ENCODE peak calls at places on chromosomes 5 and 9, in six cellular contexts. R, K, O, Y, V and B are unnamed samples.

GRCh38 chr9:109166771-109167601 is at the start of gene FRRS1L:
- DNase-seq in R (peak), K (no peak), O (no peak), Y (no peak), V (no peak), B (no peak)

GRCh38 chr5:172979778-172980177 is 3.8 kb upstream of the ATP6V0E1 start:
- DNase-seq in R (peak), K (no peak), O (no peak), Y (no peak), V (peak), B (no peak)

GRCh38 chr9:16611001-16611400 is 259.5 kb downstream of the BNC2 start:
- DNase-seq in R (peak), K (no peak), O (no peak), Y (no peak), V (no peak), B (no peak)

GRCh38 chr5:65327582-65327981 is 154.1 kb downstream of the ADAMTS6 start:
- DNase-seq in R (peak), K (no peak), O (no peak), Y (no peak), V (peak), B (no peak)

GRCh38 chr5:144951001-144951400 is 780.3 kb downstream of the KCTD16 start:
- DNase-seq in R (no peak), K (no peak), O (peak), Y (no peak), V (no peak), B (no peak)

GRCh38 chr5:16913187-16913839 is 22.8 kb downstream of the MYO10 start:
- DNase-seq in R (no peak), K (peak), O (peak), Y (no peak), V (peak), B (peak)

GRCh38 chr5:3329427-3329826 is 266.2 kb upstream of the IRX1 start:
- DNase-seq in R (no peak), K (no peak), O (no peak), Y (no peak), V (no peak), B (no peak)

GRCh38 chr5:65483474-65484346 is 2.0 kb upstream of the ADAMTS6 start:
- DNase-seq in R (peak), K (peak), O (peak), Y (no peak), V (peak), B (no peak)

GRCh38 chr9:120904061-120904998 is 22.3 kb downstream of the TRAF1 start:
- DNase-seq in R (no peak), K (no peak), O (no peak), Y (peak), V (no peak), B (no peak)

GRCh38 chr5:67414712-67415111 is 218.1 kb upstream of the CD180 start:
- DNase-seq in R (peak), K (no peak), O (no peak), Y (no peak), V (no peak), B (no peak)

GRCh38 chr5:107542831-107543231 is 127.9 kb downstream of the EFNA5 start:
- DNase-seq in R (peak), K (no peak), O (peak), Y (no peak), V (peak), B (peak)

GRCh38 chr9:137055385-137056364 is 1.8 kb upstream of the ENTPD2 start:
- DNase-seq in R (peak), K (no peak), O (peak), Y (no peak), V (peak), B (peak)

GRCh38 chr9:86434039-86434726 is 80.0 kb upstream of the TUT7 start:
- DNase-seq in R (peak), K (peak), O (peak), Y (no peak), V (peak), B (peak)

GRCh38 chr5:124655943-124656459 is 90.4 kb downstream of the ZNF608 start:
- DNase-seq in R (peak), K (peak), O (peak), Y (no peak), V (peak), B (peak)

GRCh38 chr5:102856374-102856748 is 101.3 kb downstream of the PAM start:
- DNase-seq in R (peak), K (no peak), O (peak), Y (no peak), V (peak), B (no peak)

GRCh38 chr5:7398596-7399260 is 2.8 kb downstream of the ADCY2 start:
- DNase-seq in R (no peak), K (no peak), O (no peak), Y (no peak), V (no peak), B (no peak)

GRCh38 chr9:105295986-105296385 is 51.5 kb downstream of the SLC44A1 start:
- DNase-seq in R (peak), K (no peak), O (peak), Y (no peak), V (no peak), B (no peak)

GRCh38 chr5:56919942-56920662 is 10.7 kb downstream of the SETD9 start:
- DNase-seq in R (no peak), K (no peak), O (no peak), Y (no peak), V (no peak), B (no peak)

GRCh38 chr9:101738566-101739183 is at the start of gene GRIN3A:
- DNase-seq in R (peak), K (no peak), O (no peak), Y (no peak), V (no peak), B (peak)

GRCh38 chr5:33474931-33475499 is 34.2 kb downstream of the TARS1 start:
- DNase-seq in R (no peak), K (no peak), O (no peak), Y (no peak), V (no peak), B (no peak)

GRCh38 chr5:181189962-181190710 is 14.9 kb downstream of the TRIM7 start:
- DNase-seq in R (peak), K (no peak), O (no peak), Y (no peak), V (no peak), B (no peak)

GRCh38 chr5:148311516-148311915 is 707 bp upstream of the SPINK7 start:
- DNase-seq in R (no peak), K (no peak), O (no peak), Y (no peak), V (peak), B (no peak)

GRCh38 chr5:157651011-157651611 is 1.1 kb downstream of the SOX30 start:
- DNase-seq in R (no peak), K (no peak), O (no peak), Y (no peak), V (no peak), B (no peak)

GRCh38 chr5:9507974-9508373 is 37.9 kb downstream of the SEMA5A start:
- DNase-seq in R (peak), K (no peak), O (peak), Y (no peak), V (no peak), B (no peak)

GRCh38 chr5:80239680-80240367 is 16.0 kb downstream of the SERINC5 start:
- DNase-seq in R (peak), K (no peak), O (peak), Y (no peak), V (peak), B (no peak)